ENCODE peak calls at places on chromosomes 13 and 19, in nine cellular contexts. P is astrocyte, A is IMR-90, S is left ventricle myocardium inferior, H is foreskin fibroblast, U is lower leg skin, O is lower lobe of right lung, C is AG04450, W is endothelial cell of umbilical vein. I is an unnamed sample.

GRCh38 chr19:49338691-49339363 is 3.6 kb downstream of the CD37 start:
- DNase-seq in P (peak), A (no peak), S (peak), H (peak), U (peak), O (peak), C (no peak), W (peak), I (no peak)

GRCh38 chr13:49403966-49404365 is 39.9 kb downstream of the CAB39L start:
- DNase-seq in P (no peak), A (no peak), S (no peak), H (no peak), U (no peak), O (no peak), C (no peak), W (no peak), I (no peak)

GRCh38 chr13:40732658-40733057 is 38.3 kb downstream of the MRPS31 start:
- DNase-seq in P (no peak), A (no peak), S (no peak), H (no peak), U (no peak), O (no peak), C (no peak), W (no peak), I (no peak)

GRCh38 chr13:88294368-88294767 is 623.2 kb downstream of the SLITRK5 start:
- DNase-seq in P (no peak), A (no peak), S (no peak), H (no peak), U (no peak), O (no peak), C (no peak), W (no peak), I (no peak)

GRCh38 chr13:21501709-21502108 is 42.6 kb upstream of the ZDHHC20 start:
- DNase-seq in P (no peak), A (no peak), S (no peak), H (no peak), U (no peak), O (no peak), C (no peak), W (no peak), I (no peak)

GRCh38 chr13:91400094-91400462 is 1.7 kb downstream of the GPC5 start:
- DNase-seq in P (no peak), A (no peak), S (no peak), H (no peak), U (no peak), O (no peak), C (no peak), W (no peak), I (no peak)

GRCh38 chr19:6059996-6060599 is 50.2 kb downstream of the RFX2 start:
- DNase-seq in P (no peak), A (no peak), S (no peak), H (no peak), U (no peak), O (no peak), C (no peak), W (no peak), I (no peak)

GRCh38 chr13:27131202-27131623 is 40.4 kb downstream of the USP12 start:
- DNase-seq in P (peak), A (peak), S (no peak), H (peak), U (no peak), O (no peak), C (no peak), W (peak), I (no peak)

GRCh38 chr19:4304509-4305252 is at the start of gene FSD1:
- DNase-seq in P (no peak), A (peak), S (no peak), H (peak), U (no peak), O (no peak), C (no peak), W (peak), I (no peak)

GRCh38 chr19:4472174-4472974 is at the start of gene HDGFL2:
- DNase-seq in P (no peak), A (no peak), S (no peak), H (no peak), U (no peak), O (peak), C (no peak), W (no peak), I (no peak)

GRCh38 chr13:26062853-26063444 is 11.1 kb upstream of the SHISA2 start:
- DNase-seq in P (peak), A (peak), S (no peak), H (peak), U (peak), O (no peak), C (no peak), W (peak), I (peak)

GRCh38 chr13:79541426-79542049 is 60.6 kb downstream of the NDFIP2 start:
- DNase-seq in P (peak), A (peak), S (no peak), H (peak), U (no peak), O (no peak), C (peak), W (peak), I (peak)

GRCh38 chr19:5403968-5404640 is 51.1 kb upstream of the ZNRF4 start:
- DNase-seq in P (peak), A (peak), S (peak), H (peak), U (peak), O (peak), C (peak), W (peak), I (peak)

GRCh38 chr13:38905081-38905480 is 85.5 kb downstream of the STOML3 start:
- DNase-seq in P (no peak), A (no peak), S (no peak), H (no peak), U (no peak), O (no peak), C (no peak), W (no peak), I (no peak)

GRCh38 chr19:32581704-32582164 is 744 bp downstream of the PDCD5 start:
- DNase-seq in P (peak), A (peak), S (peak), H (peak), U (no peak), O (peak), C (peak), W (peak), I (no peak)

GRCh38 chr19:829129-829758 is 1.6 kb downstream of the AZU1 start:
- DNase-seq in P (no peak), A (no peak), S (no peak), H (no peak), U (no peak), O (no peak), C (no peak), W (no peak), I (no peak)

GRCh38 chr13:50323440-50324070 is 308.3 kb downstream of the KCNRG start:
- DNase-seq in P (peak), A (peak), S (no peak), H (peak), U (no peak), O (no peak), C (peak), W (peak), I (peak)

GRCh38 chr13:25756916-25757315 is 294.9 kb downstream of the SHISA2 start:
- DNase-seq in P (no peak), A (no peak), S (no peak), H (no peak), U (no peak), O (no peak), C (no peak), W (no peak), I (no peak)

GRCh38 chr19:41530761-41531301 is 45.1 kb upstream of the CEACAM21 start:
- DNase-seq in P (no peak), A (no peak), S (no peak), H (peak), U (peak), O (no peak), C (no peak), W (peak), I (no peak)

GRCh38 chr13:78607409-78608253 is 4.3 kb upstream of the POU4F1 start:
- DNase-seq in P (no peak), A (no peak), S (no peak), H (no peak), U (no peak), O (no peak), C (no peak), W (no peak), I (no peak)

GRCh38 chr13:37981932-37982331 is 112.4 kb upstream of the TRPC4 start:
- DNase-seq in P (no peak), A (no peak), S (no peak), H (no peak), U (no peak), O (no peak), C (no peak), W (no peak), I (no peak)

GRCh38 chr13:50707533-50708096 is 135.9 kb downstream of the DLEU7 start:
- DNase-seq in P (no peak), A (no peak), S (no peak), H (no peak), U (no peak), O (no peak), C (no peak), W (no peak), I (no peak)

GRCh38 chr19:2967972-2968371 is 9.4 kb upstream of the TLE6 start:
- DNase-seq in P (no peak), A (no peak), S (no peak), H (no peak), U (no peak), O (no peak), C (no peak), W (no peak), I (no peak)

GRCh38 chr19:35740108-35740422 is 2.2 kb downstream of the IGFLR1 start:
- DNase-seq in P (no peak), A (no peak), S (no peak), H (no peak), U (no peak), O (no peak), C (no peak), W (no peak), I (no peak)

GRCh38 chr19:36986601-36987000 is 70.5 kb downstream of the ZNF568 start:
- DNase-seq in P (no peak), A (no peak), S (no peak), H (no peak), U (no peak), O (no peak), C (no peak), W (no peak), I (no peak)

GRCh38 chr19:35862528-35862927 is 5.8 kb downstream of the KIRREL2 start:
- DNase-seq in P (no peak), A (no peak), S (no peak), H (no peak), U (no peak), O (no peak), C (no peak), W (no peak), I (no peak)

GRCh38 chr19:11378319-11379189 is 4.1 kb downstream of the SWSAP1 start:
- DNase-seq in P (peak), A (peak), S (peak), H (peak), U (no peak), O (peak), C (no peak), W (peak), I (no peak)

GRCh38 chr13:44876782-44877324 is 112.4 kb downstream of the NUFIP1 start:
- DNase-seq in P (no peak), A (no peak), S (no peak), H (no peak), U (no peak), O (no peak), C (no peak), W (no peak), I (no peak)

GRCh38 chr19:18790566-18791314 is at the start of gene COMP:
- DNase-seq in P (no peak), A (no peak), S (no peak), H (no peak), U (no peak), O (no peak), C (no peak), W (no peak), I (no peak)

GRCh38 chr13:101575591-101575990 is 123.1 kb downstream of the ITGBL1 start:
- DNase-seq in P (no peak), A (no peak), S (no peak), H (peak), U (no peak), O (no peak), C (no peak), W (no peak), I (no peak)

GRCh38 chr13:98741741-98742435 is 10.6 kb downstream of the SLC15A1 start:
- DNase-seq in P (no peak), A (no peak), S (no peak), H (peak), U (no peak), O (no peak), C (no peak), W (no peak), I (no peak)

GRCh38 chr13:51270606-51271005 is 48.4 kb downstream of the FAM124A start:
- DNase-seq in P (no peak), A (no peak), S (no peak), H (no peak), U (no peak), O (no peak), C (no peak), W (no peak), I (no peak)

GRCh38 chr19:57099199-57099661 is 20.6 kb upstream of the USP29 start:
- DNase-seq in P (peak), A (peak), S (peak), H (peak), U (no peak), O (peak), C (no peak), W (no peak), I (peak)

GRCh38 chr13:90197722-90198121 is 1149.8 kb upstream of the MIR17HG start:
- DNase-seq in P (peak), A (no peak), S (no peak), H (no peak), U (no peak), O (no peak), C (no peak), W (no peak), I (no peak)

GRCh38 chr13:27806744-27807387 is 14.6 kb downstream of the GSX1 start:
- DNase-seq in P (no peak), A (no peak), S (no peak), H (no peak), U (no peak), O (no peak), C (no peak), W (no peak), I (no peak)

DNA sequence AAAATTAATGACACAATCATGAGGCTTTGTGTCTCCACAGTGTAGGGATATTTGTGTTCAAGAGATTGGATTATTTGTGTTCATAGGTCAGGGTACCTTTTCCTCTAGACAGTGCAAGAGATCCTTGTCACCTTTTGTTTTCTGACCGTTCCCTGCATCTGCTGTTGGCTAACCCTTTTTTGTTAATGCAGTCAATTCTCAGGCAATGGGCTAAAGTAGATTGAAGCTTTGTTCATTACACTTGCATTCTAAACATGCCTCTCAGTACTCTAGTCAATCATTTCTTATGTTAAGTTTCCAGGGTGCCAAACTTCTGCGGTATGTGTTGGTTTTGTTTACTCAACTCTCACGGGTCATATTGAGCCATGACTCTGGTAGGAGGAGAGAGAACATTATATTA is 1.8 kb upstream of the MED4 start:
- DNase-seq in P (no peak), A (no peak), S (no peak), H (no peak), U (no peak), O (no peak), C (no peak), W (no peak), I (no peak)
- H3K4me3 ChIP-seq in P (no peak), A (no peak), S (no peak), H (no peak), U (no peak), O (no peak), C (no peak), W (no peak), I (no peak)

GRCh38 chr19:52138614-52139290 is 986 bp downstream of the ZNF616 start:
- DNase-seq in P (peak), A (peak), S (no peak), H (peak), U (no peak), O (no peak), C (no peak), W (no peak), I (no peak)

GRCh38 chr19:52142001-52142595 is 2.4 kb upstream of the ZNF616 start:
- DNase-seq in P (no peak), A (no peak), S (no peak), H (peak), U (peak), O (no peak), C (no peak), W (no peak), I (no peak)

GRCh38 chr19:52140077-52140710 is 456 bp upstream of the ZNF616 start:
- DNase-seq in P (no peak), A (no peak), S (no peak), H (no peak), U (no peak), O (no peak), C (no peak), W (no peak), I (no peak)

DNA sequence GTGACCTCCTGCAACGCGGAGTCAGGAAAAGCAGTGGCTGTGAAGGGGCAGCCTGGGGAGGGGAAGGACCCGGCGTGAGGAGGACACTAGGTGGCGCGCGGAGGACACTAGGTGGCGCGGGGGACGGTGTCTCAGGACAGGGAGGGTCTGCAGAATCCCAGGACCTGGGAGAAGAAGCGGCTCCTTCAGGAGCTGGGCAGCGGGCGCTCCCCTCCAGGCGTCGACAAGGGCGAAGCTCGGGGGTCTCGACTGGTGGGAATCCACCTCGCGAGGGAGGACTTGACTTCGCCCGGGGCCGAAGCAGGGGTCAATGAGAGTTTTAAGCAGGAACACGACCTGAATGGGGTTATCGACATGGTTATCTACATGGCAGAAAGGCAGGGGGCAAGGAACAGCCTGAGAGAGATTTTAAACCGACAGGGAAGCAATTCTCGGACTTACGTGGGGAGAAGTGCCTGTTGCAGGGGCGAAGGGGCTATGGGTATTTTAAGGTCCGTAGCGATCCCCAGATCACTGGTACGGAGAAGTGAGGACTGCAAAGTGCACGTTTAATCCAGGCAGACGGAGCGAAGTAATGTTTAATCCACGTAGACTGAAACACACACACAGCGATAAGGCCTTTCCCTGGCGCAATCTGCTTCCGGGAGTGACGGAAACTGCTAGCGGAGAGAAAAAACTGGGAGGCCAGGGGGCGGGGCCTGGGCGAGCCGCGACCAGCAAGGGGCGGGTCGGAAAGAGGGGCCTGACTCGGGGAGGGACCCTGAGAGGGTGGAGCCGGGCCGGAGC is at the start of gene ZNF616:
- DNase-seq in P (peak), A (peak), S (peak), H (peak), U (peak), O (peak), C (peak), W (peak), I (peak)
- TF ChIP-seq CTCF in P (peak), A (peak), S (peak), H (peak), U (peak), O (peak), C (peak), W (peak), I (peak)

DNA sequence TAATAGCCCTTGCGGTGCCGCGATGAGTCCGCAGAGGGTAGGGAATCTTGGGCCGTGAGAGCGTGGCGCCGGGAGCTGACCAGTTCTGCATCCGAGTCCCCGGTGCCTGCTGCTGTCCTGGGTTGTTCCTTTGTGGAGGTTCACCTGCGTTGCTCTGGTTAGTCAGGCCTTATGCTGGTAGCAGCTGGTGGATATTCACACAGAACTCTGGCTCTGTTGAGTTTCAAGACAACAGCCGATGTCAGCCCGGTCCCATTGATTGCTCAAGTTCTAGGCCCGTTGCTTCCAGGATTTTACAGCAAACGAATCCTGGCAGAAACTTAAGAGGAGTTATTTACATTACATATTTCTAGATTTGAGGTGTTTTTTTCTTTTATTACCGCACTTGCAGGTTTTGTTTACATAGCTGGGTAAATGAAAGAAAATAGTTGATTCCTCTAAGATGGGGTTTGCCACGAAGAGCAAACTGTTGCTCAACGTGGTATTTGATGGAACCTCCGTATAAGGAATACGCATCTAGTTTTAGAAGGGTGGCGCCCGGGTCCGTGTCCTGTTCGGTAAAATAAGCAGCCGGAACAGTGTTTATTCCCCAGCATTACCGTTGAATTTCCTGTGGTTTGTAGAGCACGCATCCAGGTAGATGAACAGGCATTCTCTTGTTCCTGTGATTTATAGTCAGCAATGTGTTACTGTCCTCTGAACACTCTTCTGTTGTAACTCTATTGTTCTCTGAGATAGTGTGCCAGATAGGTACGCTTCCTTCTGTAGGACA is 1.3 kb downstream of the CLDN10 start:
- DNase-seq in P (no peak), A (no peak), S (no peak), H (no peak), U (no peak), O (peak), C (no peak), W (no peak), I (no peak)
- H3K4me3 ChIP-seq in P (no peak), A (no peak), S (peak), H (no peak), U (no peak), O (no peak), C (no peak), W (no peak), I (no peak)

GRCh38 chr13:59702269-59702668 is 461.5 kb downstream of the DIAPH3 start:
- DNase-seq in P (no peak), A (no peak), S (no peak), H (no peak), U (no peak), O (no peak), C (no peak), W (no peak), I (no peak)
- TF ChIP-seq CTCF in P (no peak), A (no peak), S (no peak), H (no peak), U (no peak), O (no peak), C (no peak), W (no peak), I (no peak)

DNA sequence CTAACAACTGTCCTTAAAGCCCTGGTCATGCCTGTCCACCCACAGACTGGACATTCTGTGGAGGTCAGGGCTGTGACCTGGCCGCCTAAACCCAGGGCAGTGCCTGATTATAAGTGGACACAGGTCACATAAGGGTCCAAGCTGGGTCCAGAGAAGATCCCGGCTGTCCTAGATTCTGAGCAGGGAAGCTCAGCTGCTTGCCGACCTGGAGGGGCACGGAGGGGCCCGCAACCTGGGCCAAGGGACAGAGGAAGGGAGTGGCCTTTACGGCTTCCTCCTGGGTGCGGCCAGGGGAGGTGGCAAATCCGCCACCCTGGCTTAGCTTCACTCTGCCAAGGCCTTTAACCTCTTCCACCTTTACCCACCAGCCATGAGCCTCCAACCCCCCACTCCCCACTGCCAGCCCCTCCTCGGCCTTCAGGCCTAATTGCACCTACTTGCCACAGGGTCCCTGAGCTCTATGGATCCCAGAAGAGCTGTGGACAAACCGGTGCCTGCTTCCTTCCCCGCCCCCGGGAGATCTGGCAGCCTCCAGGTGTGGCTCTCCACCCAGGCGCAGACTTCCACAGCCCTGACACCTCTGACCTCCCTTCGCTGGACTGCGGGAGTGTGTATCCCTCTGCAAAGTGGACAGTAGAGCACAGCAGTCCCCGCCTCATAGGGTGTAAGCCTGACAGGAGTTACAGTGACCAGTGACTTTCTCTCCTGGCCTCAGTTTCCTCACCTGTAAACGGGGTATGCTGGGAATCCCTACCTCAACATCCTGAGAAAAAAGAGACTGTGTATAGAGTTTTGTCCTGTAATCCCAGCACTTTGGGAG is 1.7 kb downstream of the CD320 start:
- DNase-seq in P (no peak), A (no peak), S (no peak), H (no peak), U (peak), O (peak), C (no peak), W (no peak), I (no peak)
- H3K4me3 ChIP-seq in P (no peak), A (no peak), S (peak), H (no peak), U (no peak), O (no peak), C (no peak), W (no peak), I (peak)